ENCODE peak calls at places on chromosomes 5 and 9, in four cellular contexts. Q, E, A and B are unnamed samples.

GRCh38 chr5:158642852-158643251 is 456.9 kb downstream of the EBF1 start:
- DNase-seq in E (no peak), Q (no peak), A (no peak), B (no peak)

GRCh38 chr5:113250341-113250953 is 184.3 kb downstream of the TSSK1B start:
- DNase-seq in Q (no peak), A (no peak), E (no peak), B (no peak)

GRCh38 chr5:128536861-128537305 is 1.2 kb downstream of the FBN2 start:
- DNase-seq in Q (no peak), E (no peak), A (no peak), B (no peak)

GRCh38 chr5:142544946-142545652 is 140.8 kb downstream of the FGF1 start:
- DNase-seq in E (no peak), Q (no peak), A (no peak), B (no peak)

GRCh38 chr9:22055090-22055489 is 46.0 kb upstream of the CDKN2B start:
- DNase-seq in Q (no peak), E (no peak), A (no peak), B (no peak)

GRCh38 chr5:1540831-1541661 is 17.3 kb upstream of the LPCAT1 start:
- DNase-seq in A (no peak), Q (no peak), E (no peak), B (no peak)

GRCh38 chr9:131951905-131952304 is 127.8 kb downstream of the MED27 start:
- DNase-seq in Q (no peak), A (no peak), E (no peak), B (no peak)

GRCh38 chr5:141373673-141374317 is at the start of gene PCDHGA6:
- DNase-seq in E (no peak), Q (no peak), A (no peak), B (no peak)

GRCh38 chr5:76291305-76292077 is 111.6 kb upstream of the IQGAP2 start:
- DNase-seq in E (no peak), Q (no peak), A (no peak), B (no peak)

GRCh38 chr5:126544087-126544740 is 50.8 kb downstream of the ALDH7A1 start:
- DNase-seq in E (no peak), A (no peak), Q (peak), B (peak)

GRCh38 chr9:35756743-35757526 is 2.9 kb upstream of the MSMP start:
- DNase-seq in Q (peak), A (no peak), E (peak), B (peak)

GRCh38 chr9:7549261-7549660 is 250.3 kb downstream of the DMAC1 start:
- DNase-seq in A (no peak), E (no peak), Q (no peak), B (no peak)

GRCh38 chr5:2751592-2752021 is at the start of gene IRX2:
- DNase-seq in Q (no peak), A (no peak), E (no peak), B (no peak)

GRCh38 chr5:95080456-95080855 is 204.4 kb downstream of the MCTP1 start:
- DNase-seq in A (no peak), Q (no peak), E (no peak), B (no peak)

GRCh38 chr9:37262410-37262809 is 142.0 kb downstream of the ZCCHC7 start:
- DNase-seq in E (no peak), A (no peak), Q (no peak), B (no peak)

GRCh38 chr5:172048539-172049101 is 42.2 kb upstream of the FBXW11 start:
- DNase-seq in A (no peak), E (no peak), Q (no peak), B (no peak)

GRCh38 chr5:72511371-72512178 is 4.4 kb upstream of the ZNF366 start:
- DNase-seq in Q (no peak), E (no peak), A (no peak), B (no peak)

GRCh38 chr5:35694481-35694880 is 76.8 kb downstream of the SPEF2 start:
- DNase-seq in Q (no peak), E (no peak), A (no peak), B (no peak)

GRCh38 chr5:172052454-172053236 is 46.2 kb upstream of the FBXW11 start:
- DNase-seq in Q (no peak), A (no peak), E (no peak), B (no peak)

GRCh38 chr9:120388000-120388855 is 191.7 kb downstream of the CDK5RAP2 start:
- DNase-seq in A (no peak), Q (no peak), E (no peak), B (no peak)

GRCh38 chr5:52989781-52990530 is 804 bp downstream of the ITGA2 start:
- DNase-seq in E (no peak), Q (no peak), A (no peak), B (no peak)

GRCh38 chr9:116191757-116192415 is 38.3 kb downstream of the PAPPA start:
- DNase-seq in A (no peak), E (no peak), Q (no peak), B (no peak)

GRCh38 chr9:78112004-78112403 is 80.4 kb upstream of the GNAQ start:
- DNase-seq in E (no peak), Q (no peak), A (no peak), B (no peak)

GRCh38 chr9:109241931-109242330 is 74.9 kb upstream of the FRRS1L start:
- DNase-seq in E (no peak), Q (no peak), A (no peak), B (no peak)

GRCh38 chr9:109780453-109781033 is 545 bp downstream of the PALM2AKAP2 start:
- DNase-seq in E (no peak), A (no peak), Q (no peak), B (no peak)

GRCh38 chr5:55868846-55869245 is 17.7 kb downstream of the IL31RA start:
- DNase-seq in E (peak), A (no peak), Q (peak), B (no peak)

GRCh38 chr5:147648597-147648996 is 133.9 kb downstream of the JAKMIP2 start:
- DNase-seq in E (no peak), A (no peak), Q (no peak), B (no peak)

GRCh38 chr5:72160299-72160698 is 53.0 kb downstream of the MAP1B start:
- DNase-seq in Q (no peak), A (no peak), E (no peak), B (no peak)

GRCh38 chr9:37370968-37371563 is 51.4 kb upstream of the GRHPR start:
- DNase-seq in E (no peak), A (peak), Q (no peak), B (no peak)

GRCh38 chr5:74767579-74767913 is 497 bp downstream of the NSA2 start:
- DNase-seq in E (no peak), A (no peak), Q (peak), B (no peak)

GRCh38 chr5:74765201-74765600 is 1.7 kb downstream of the GFM2 start:
- DNase-seq in A (no peak), Q (no peak), E (no peak), B (no peak)

GRCh38 chr5:74766887-74767578 is at the start of the genes GFM2 and NSA2:
- DNase-seq in Q (peak), E (peak), A (peak), B (peak)

GRCh38 chr5:74765929-74766328 is 988 bp downstream of the GFM2 start:
- DNase-seq in E (no peak), A (no peak), Q (no peak), B (no peak)

GRCh38 chr5:74766348-74766886 is 500 bp downstream of the GFM2 start:
- DNase-seq in Q (peak), A (no peak), E (peak), B (peak)
- TF ChIP-seq SPI1 in Q (no peak), A (no peak), E (no peak), B (no peak)

GRCh38 chr5:167311340-167311739 is 980.1 kb upstream of the WWC1 start:
- DNase-seq in E (no peak), A (no peak), Q (no peak), B (no peak)
- TF ChIP-seq SPI1 in E (no peak), A (no peak), Q (no peak), B (no peak)

GRCh38 chr9:93259490-93260289 is 75.8 kb downstream of the WNK2 start:
- DNase-seq in A (no peak), E (no peak), Q (no peak), B (no peak)

GRCh38 chr9:93257808-93258331 is 73.9 kb downstream of the WNK2 start:
- DNase-seq in Q (no peak), E (no peak), A (no peak), B (peak)

GRCh38 chr9:93258419-93258817 is 74.5 kb downstream of the WNK2 start:
- DNase-seq in Q (no peak), A (no peak), E (no peak), B (no peak)

GRCh38 chr9:93260290-93261066 is 76.5 kb downstream of the WNK2 start:
- DNase-seq in Q (no peak), A (no peak), E (no peak), B (peak)

DNA sequence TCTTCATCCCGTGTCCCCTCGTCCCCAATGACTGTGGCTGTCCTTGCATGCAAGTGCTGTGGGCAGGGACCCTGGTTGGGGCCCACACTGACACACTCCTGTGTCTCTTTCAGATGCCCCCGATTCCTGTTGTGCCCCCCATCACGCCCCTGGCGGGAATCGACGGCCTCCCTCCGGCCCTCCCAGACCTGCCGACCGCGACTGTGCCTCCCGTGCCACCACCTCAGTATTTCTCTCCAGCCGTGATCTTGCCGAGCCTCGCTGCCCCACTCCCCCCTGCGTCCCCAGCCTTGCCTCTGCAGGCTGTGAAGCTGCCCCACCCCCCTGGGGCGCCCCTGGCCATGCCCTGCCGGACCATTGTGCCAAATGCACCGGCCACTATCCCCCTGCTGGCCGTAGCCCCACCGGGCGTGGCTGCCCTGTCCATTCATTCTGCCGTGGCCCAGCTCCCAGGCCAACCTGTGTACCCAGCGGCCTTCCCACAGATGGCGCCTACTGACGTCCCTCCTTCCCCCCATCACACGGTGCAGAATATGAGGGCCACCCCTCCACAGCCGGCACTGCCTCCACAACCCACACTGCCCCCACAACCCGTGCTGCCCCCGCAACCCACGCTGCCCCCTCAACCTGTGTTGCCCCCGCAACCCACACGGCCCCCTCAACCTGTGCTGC is 75.0 kb downstream of the WNK2 start:
- DNase-seq in Q (no peak), E (no peak), A (no peak), B (peak)
- TF ChIP-seq SPI1 in Q (no peak), E (no peak), A (no peak), B (no peak)

DNA sequence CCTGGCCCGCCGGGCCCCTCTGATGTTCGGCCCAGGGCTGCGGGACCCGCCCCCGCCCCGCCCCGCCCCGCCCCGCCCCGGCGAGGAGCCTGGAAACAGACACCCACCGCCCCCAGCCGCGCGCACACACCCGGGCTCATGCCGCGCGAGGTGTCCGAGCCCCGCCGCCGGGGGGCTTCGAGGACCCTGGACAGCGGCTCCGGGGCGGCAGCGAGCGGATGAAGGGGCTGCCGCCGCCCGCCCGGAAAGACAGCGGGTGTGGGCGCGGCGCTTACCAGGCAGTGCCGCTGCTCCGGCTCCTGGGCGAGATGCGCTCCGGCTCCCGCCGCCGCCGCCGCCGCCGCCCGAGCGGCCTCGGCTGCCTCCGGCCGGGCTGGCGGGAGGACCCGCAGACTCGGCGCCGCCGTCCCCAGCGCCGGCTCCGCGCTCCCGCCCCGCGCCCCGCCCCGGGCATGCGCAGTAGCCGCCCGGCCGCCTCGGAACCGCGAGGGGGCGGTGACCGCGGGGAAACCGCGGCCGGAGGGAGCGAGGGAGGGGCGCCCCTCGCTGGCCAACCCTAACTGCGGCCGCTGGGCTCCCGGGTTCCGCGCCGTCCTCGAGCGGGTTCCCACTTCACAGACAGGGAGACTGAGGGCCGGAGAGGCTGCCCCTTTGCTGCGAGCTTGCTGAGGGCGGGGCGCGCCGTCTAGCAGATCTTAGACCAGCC is at the start of gene GPRIN1:
- DNase-seq in E (peak), A (no peak), Q (peak), B (peak)
- TF ChIP-seq SPI1 in E (no peak), A (no peak), Q (no peak), B (no peak)

DNA sequence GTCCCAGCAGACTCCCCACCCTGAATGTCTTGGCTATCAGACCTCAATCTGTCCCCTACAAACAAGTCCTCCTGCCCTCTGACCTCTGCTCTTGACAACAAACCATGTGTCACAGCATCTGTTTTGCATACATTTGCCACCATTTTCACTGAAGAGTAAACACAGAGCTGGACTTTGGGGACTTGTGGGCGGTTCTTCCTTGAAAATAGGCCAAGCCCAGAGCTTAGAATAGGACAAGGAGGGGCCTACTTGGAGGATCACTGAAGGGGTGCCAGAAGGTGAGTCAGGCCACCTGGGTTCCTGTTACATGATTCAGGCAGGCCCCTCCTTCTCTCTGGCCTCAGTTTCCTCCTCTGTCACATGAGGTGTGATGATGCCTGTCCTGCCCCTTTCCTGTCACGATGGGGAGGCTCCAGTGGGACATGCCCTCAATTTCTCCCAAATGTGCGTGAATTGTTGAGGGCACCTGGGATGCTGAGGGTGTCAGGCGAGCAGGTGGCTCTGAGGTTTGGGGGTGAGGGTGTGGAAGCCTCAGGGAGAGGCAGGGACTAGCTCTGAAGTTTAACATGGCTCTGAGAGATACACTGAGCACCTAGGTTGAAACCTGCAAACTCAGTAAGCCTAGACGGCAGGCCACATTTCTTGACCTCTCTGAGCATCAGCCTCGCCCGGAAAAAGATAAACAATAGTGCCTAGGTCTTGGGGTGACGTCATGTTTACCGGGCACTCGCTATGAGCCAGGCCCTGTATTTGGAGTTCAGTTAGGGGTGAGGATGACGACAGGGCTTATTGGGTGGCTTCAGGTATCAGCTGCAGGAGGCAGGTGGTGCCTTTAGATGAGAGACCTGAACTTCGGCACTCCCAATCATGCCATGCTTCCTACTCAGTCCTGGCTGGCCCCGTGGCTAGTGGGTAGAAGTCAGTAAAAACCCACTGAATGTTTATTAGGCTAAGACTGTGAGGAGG is 107.6 kb upstream of the PITX1 start:
- DNase-seq in E (no peak), A (no peak), Q (peak), B (no peak)
- TF ChIP-seq SPI1 in E (no peak), A (no peak), Q (no peak), B (no peak)

GRCh38 chr9:87594218-87594617 is 96.6 kb downstream of the DAPK1 start:
- DNase-seq in E (no peak), Q (no peak), A (no peak), B (no peak)
- TF ChIP-seq SPI1 in E (no peak), Q (no peak), A (no peak), B (no peak)

DNA sequence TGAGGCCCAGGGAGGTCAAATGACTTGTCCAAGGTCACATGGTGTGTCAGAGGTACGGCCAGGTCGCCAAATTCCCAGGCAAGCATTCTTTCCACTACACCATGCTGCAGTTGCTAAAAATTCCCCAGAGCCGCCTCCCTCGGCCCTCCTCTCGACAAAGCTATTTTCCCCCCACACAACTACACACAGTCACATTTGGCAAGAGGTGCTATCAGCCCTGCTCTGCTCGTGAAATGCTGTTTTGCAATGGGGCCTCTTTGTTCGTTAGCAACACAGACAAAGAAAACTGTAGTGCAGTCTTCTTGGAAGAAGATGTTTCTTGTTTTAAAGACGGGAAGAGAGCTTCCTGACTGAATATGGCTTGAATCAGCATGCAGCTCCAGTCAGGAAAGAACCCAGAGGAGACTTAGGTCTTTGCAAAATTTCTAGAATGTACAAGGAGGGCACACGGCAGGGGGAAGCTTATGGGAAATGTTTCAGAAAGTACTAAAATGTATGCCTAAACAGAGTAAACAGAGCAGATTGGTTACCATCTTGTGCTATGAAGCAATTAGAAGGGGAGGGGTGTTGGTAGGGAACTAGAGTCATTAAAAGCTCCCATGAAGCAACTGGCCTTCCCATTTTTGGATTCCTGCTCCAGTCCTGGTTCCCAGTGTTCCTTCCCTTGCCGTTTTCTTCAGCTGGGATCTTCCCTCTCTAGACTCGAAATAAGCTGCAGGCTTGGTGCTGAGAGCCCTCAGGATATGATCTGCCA is 14.2 kb downstream of the SLIT3 start:
- DNase-seq in A (no peak), Q (no peak), E (no peak), B (no peak)
- TF ChIP-seq SPI1 in A (no peak), Q (no peak), E (no peak), B (no peak)